ENCODE peak calls at places on chromosomes 1 and 21, in eight cellular contexts. G, T, S, D, U, O, Y and M are unnamed samples.

GRCh38 chr1:154772056-154772455 is 98.0 kb downstream of the KCNN3 start:
- DNase-seq in Y (no peak), G (no peak), T (no peak), S (no peak), U (no peak), D (no peak), O (no peak), M (no peak)

GRCh38 chr1:91818713-91818975 is 67.3 kb downstream of the TGFBR3 start:
- DNase-seq in G (no peak), U (no peak), O (no peak), Y (no peak), T (no peak), D (no peak), S (no peak), M (no peak)

GRCh38 chr21:45747802-45748445 is 104.4 kb downstream of the PCBP3 start:
- DNase-seq in G (peak), O (no peak), T (peak), D (no peak), S (no peak), U (no peak), Y (peak), M (no peak)

GRCh38 chr1:155882235-155882634 is 22.9 kb downstream of the SYT11 start:
- DNase-seq in T (no peak), G (no peak), S (no peak), U (no peak), O (peak), D (no peak), Y (no peak), M (no peak)

GRCh38 chr21:42056996-42057689 is 14.0 kb upstream of the UMODL1 start:
- DNase-seq in T (no peak), O (no peak), S (no peak), D (no peak), G (no peak), U (no peak), Y (peak), M (no peak)

GRCh38 chr21:34083357-34083756 is 10.0 kb downstream of the MRPS6 start:
- DNase-seq in T (no peak), S (no peak), U (no peak), Y (no peak), O (no peak), D (no peak), G (no peak), M (no peak)

GRCh38 chr1:17059391-17060128 is 5.7 kb upstream of the SDHB start:
- DNase-seq in S (peak), U (peak), O (peak), T (peak), D (peak), G (peak), Y (peak), M (peak)

GRCh38 chr1:4593106-4593505 is 61.3 kb upstream of the AJAP1 start:
- DNase-seq in Y (no peak), U (no peak), S (no peak), D (no peak), O (no peak), G (no peak), T (no peak), M (no peak)

GRCh38 chr1:68011786-68012375 is 38.5 kb downstream of the DIRAS3 start:
- DNase-seq in Y (no peak), U (no peak), G (no peak), S (no peak), D (no peak), T (no peak), O (no peak), M (no peak)

GRCh38 chr1:125065092-125065820 is 3880.5 kb downstream of the SRGAP2C start:
- DNase-seq in D (no peak), G (no peak), Y (no peak), S (no peak), U (no peak), O (no peak), T (no peak), M (no peak)

GRCh38 chr21:38662224-38662568 is 143.5 kb upstream of the ETS2 start:
- DNase-seq in S (no peak), D (no peak), U (no peak), G (no peak), O (no peak), Y (peak), T (no peak), M (no peak)

GRCh38 chr1:40901886-40902633 is 39.9 kb upstream of the CITED4 start:
- DNase-seq in U (no peak), Y (no peak), S (no peak), T (no peak), G (peak), D (no peak), O (no peak), M (no peak)

GRCh38 chr1:169949139-169949538 is 55.4 kb upstream of the SCYL3 start:
- DNase-seq in Y (no peak), U (no peak), S (no peak), D (no peak), G (no peak), T (no peak), O (no peak), M (no peak)

GRCh38 chr1:83802023-83802422 is 196.9 kb downstream of the TTLL7 start:
- DNase-seq in O (no peak), D (no peak), U (no peak), G (no peak), S (no peak), Y (no peak), T (no peak), M (no peak)

GRCh38 chr1:41033272-41033671 is 11.7 kb upstream of the SLFNL1 start:
- DNase-seq in Y (no peak), G (no peak), T (no peak), U (no peak), O (no peak), D (no peak), S (no peak), M (no peak)

GRCh38 chr1:206472886-206473285 is 2.6 kb downstream of the IKBKE start:
- DNase-seq in T (no peak), S (no peak), G (no peak), U (no peak), O (no peak), D (no peak), Y (no peak), M (peak)
- H3K4me3 ChIP-seq in T (no peak), S (no peak), G (no peak), U (no peak), O (peak), D (no peak), Y (peak), M (peak)

DNA sequence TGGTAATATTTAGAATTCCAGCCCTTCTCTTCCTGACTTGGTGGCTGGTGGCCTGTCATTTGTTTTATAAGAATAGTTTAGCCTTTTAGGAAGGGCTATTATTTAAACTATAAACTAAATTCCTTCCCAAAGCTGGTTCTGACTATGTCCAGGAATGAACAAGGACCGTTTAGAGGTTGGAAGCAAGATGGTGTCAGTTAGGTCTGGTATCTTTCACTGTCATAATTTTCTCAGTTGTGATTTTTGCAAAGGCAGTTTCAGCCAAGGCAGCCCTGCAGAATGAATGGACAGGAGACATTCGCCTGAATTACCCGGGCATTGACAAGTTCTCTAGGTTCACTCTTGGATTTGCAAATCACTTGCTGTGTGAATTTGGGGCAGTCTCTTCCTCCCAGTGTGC is 67.2 kb downstream of the TLR5 start:
- DNase-seq in Y (no peak), S (no peak), U (no peak), D (no peak), T (no peak), G (no peak), O (no peak), M (no peak)
- TF ChIP-seq REST in Y (no peak), S (no peak), U (no peak), D (no peak), T (no peak), G (no peak), O (no peak), M (no peak)

DNA sequence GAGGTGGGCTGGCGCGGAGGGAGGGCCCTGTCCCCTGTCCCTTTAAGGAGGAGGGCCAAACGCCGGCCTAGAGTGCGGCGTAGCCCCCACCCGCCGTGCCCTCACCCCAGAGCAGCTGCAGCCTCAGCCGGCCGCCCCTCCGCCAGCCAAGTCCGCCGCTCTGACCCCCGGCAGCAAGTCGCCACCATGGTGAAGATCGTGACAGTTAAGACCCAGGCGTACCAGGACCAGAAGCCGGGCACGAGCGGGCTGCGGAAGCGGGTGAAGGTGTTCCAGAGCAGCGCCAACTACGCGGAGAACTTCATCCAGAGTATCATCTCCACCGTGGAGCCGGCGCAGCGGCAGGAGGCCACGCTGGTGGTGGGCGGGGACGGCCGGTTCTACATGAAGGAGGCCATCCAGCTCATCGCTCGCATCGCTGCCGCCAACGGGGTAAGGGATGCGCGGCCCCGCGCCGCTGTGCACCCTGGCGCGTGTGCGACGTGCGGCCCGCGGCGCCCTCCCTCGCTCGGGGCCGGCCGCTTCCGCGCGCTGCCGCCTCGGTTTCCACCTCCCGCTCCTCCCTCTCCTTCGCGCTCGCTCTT is at the start of gene PGM1:
- DNase-seq in Y (peak), D (no peak), U (peak), T (peak), O (peak), G (peak), S (peak), M (peak)
- TF ChIP-seq POLR2AphosphoS5 in Y (peak), D (no peak), U (no peak), T (no peak), O (peak), G (peak), S (peak), M (peak)

GRCh38 chr1:116878804-116879477 is 30.8 kb upstream of the PTGFRN start:
- DNase-seq in T (peak), Y (peak), U (no peak), S (no peak), O (peak), D (peak), G (peak), M (no peak)
- H3K4me3 ChIP-seq in T (peak), Y (peak), U (no peak), S (no peak), O (peak), D (peak), G (peak), M (no peak)

GRCh38 chr1:212214377-212214776 is 70.8 kb upstream of the PPP2R5A start:
- DNase-seq in G (no peak), S (no peak), D (peak), O (no peak), Y (no peak), U (no peak), T (no peak), M (no peak)

GRCh38 chr1:212212901-212213300 is 72.3 kb upstream of the PPP2R5A start:
- DNase-seq in Y (no peak), O (no peak), D (no peak), S (no peak), U (no peak), T (no peak), G (no peak), M (no peak)

GRCh38 chr1:212212343-212212742 is 72.9 kb upstream of the PPP2R5A start:
- DNase-seq in G (no peak), U (no peak), T (no peak), D (no peak), S (no peak), O (no peak), Y (no peak), M (no peak)

GRCh38 chr1:212215910-212216309 is 69.3 kb upstream of the PPP2R5A start:
- DNase-seq in U (no peak), T (peak), G (no peak), S (no peak), O (no peak), D (no peak), Y (no peak), M (no peak)

GRCh38 chr1:212213754-212214153 is 71.5 kb upstream of the PPP2R5A start:
- DNase-seq in D (no peak), Y (no peak), U (no peak), G (no peak), S (no peak), T (no peak), O (no peak), M (no peak)
- TF ChIP-seq REST in D (no peak), Y (no peak), U (no peak), G (no peak), S (no peak), T (no peak), O (no peak), M (no peak)

GRCh38 chr1:151512801-151513625 is 1.8 kb downstream of the CGN start:
- DNase-seq in Y (peak), T (no peak), S (no peak), O (no peak), U (no peak), D (no peak), G (no peak), M (peak)
- TF ChIP-seq POLR2AphosphoS5 in Y (no peak), T (no peak), S (no peak), O (no peak), U (no peak), D (no peak), G (peak), M (no peak)

DNA sequence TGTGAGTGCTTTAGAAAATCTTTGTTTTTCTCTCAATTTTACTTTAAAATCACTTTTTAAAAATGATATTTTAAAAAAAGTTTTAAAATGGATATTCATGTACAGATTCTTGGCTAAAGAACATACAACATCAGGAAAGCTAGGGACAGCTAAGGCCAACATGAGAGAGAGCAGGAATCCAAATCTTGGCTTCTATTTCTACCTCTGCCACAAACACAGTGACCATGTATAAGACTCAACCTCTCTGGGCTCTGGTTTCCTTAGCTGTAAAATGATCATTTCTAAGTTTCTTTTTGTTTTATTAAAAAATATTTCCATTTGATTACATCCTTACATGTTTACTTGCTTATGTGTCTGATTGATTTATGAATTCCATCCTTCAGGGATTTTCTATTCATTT is 1.2 kb downstream of the VCAM1 start:
- DNase-seq in U (no peak), T (no peak), Y (no peak), O (no peak), G (no peak), S (no peak), D (no peak), M (no peak)
- H3K4me3 ChIP-seq in U (no peak), T (peak), Y (no peak), O (peak), G (no peak), S (no peak), D (no peak), M (no peak)